ENCODE peak calls at places on chromosome 1, in four cellular contexts. W is H1, V is HepG2, N is GM12878. B is an unnamed sample.

GRCh38 chr1:50419192-50419906 is 3.9 kb downstream of the DMRTA2 start:
- DNase-seq in V (no peak), W (no peak), N (no peak), B (peak)

GRCh38 chr1:74010206-74010605 is 187.8 kb downstream of the LRRIQ3 start:
- DNase-seq in V (peak), N (no peak), W (no peak), B (no peak)

GRCh38 chr1:201760516-201760915 is 68.4 kb upstream of the IPO9 start:
- DNase-seq in N (no peak), V (no peak), W (no peak), B (no peak)

GRCh38 chr1:219833214-219833816 is 95.0 kb downstream of the SLC30A10 start:
- DNase-seq in W (no peak), V (no peak), N (no peak), B (no peak)

GRCh38 chr1:90074137-90074536 is 79.2 kb downstream of the ZNF326 start:
- DNase-seq in W (no peak), N (no peak), V (no peak), B (no peak)

GRCh38 chr1:15352122-15352957 is 57.3 kb upstream of the EFHD2 start:
- DNase-seq in W (no peak), V (peak), N (no peak), B (peak)

GRCh38 chr1:181128592-181129497 is 40.3 kb downstream of the IER5 start:
- DNase-seq in W (peak), V (no peak), N (no peak), B (peak)

GRCh38 chr1:209567788-209568187 is 15.7 kb upstream of the CAMK1G start:
- DNase-seq in N (no peak), W (no peak), V (no peak), B (no peak)

GRCh38 chr1:40076895-40077312 is 20.1 kb downstream of the PPT1 start:
- DNase-seq in V (no peak), W (no peak), N (no peak), B (peak)

GRCh38 chr1:53480678-53481077 is 21.5 kb downstream of the DMRTB1 start:
- DNase-seq in V (no peak), N (no peak), W (no peak), B (no peak)
- TF ChIP-seq HDAC2 in V (no peak), N (no peak), W (no peak), B (no peak)

GRCh38 chr1:928825-929661 is 5.3 kb downstream of the SAMD11 start:
- DNase-seq in V (no peak), W (no peak), N (no peak), B (no peak)
- TF ChIP-seq EZH2 in V (no peak), W (no peak), N (no peak), B (no peak)

DNA sequence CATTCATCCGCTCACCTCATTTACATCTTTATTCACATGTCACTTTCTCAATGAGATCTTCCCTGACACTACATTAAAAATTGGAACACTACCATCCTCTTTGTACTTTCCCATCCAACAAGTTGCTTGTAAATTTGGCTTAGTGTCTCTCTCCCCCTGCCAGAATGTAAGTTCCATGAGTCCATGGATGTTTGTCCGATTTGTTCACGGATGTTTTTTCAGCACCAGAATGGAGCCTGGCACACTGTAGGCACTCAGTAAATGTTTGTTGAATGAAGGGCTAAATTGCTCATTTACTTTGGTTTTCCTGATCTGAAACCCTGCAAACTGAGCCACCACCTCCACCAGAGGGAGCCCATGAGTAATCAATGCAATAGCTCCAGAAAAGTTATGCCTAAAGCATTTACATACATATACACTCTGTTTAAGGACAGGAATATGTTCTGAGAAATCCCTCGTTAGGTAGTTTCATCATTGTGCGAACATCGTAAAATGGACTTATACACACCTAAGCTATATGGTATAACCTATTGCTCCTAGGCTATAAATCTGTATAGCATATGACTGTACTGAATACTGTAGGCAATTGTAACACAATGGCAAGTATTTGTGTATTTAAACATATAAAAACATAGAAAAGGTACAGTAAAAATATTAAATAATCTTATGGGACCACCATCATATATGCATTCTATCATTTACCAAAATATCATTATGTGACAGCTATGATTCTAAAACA is 2.8 kb upstream of the EYA3 start:
- DNase-seq in N (peak), V (peak), W (peak), B (peak)
- TF ChIP-seq HDAC2 in N (no peak), V (no peak), W (no peak), B (no peak)

GRCh38 chr1:41918450-41919043 is at the start of gene HIVEP3:
- DNase-seq in W (peak), V (no peak), N (no peak), B (no peak)
- TF ChIP-seq EZH2 in W (peak), V (peak), N (no peak), B (no peak)

GRCh38 chr1:94240822-94241221 is 3.4 kb upstream of the ARHGAP29 start:
- DNase-seq in W (no peak), N (no peak), V (peak), B (no peak)
- TF ChIP-seq HDAC2 in W (no peak), N (no peak), V (no peak), B (no peak)

GRCh38 chr1:47708658-47709301 is 270.9 kb downstream of the FOXD2 start:
- DNase-seq in N (no peak), W (peak), V (no peak), B (no peak)
- TF ChIP-seq EZH2 in N (no peak), W (peak), V (no peak), B (no peak)